ENCODE peak calls at places on chromosomes 5 and 9, in four cellular contexts. Y is NCI-H526 treated with DMSO at 0.1 percent for 48 hours, B is anterior cingulate cortex, R is lower leg skin. F is an unnamed sample.

GRCh38 chr9:105238302-105238701 is 6.1 kb upstream of the SLC44A1 start:
- DNase-seq in R (no peak), B (no peak), Y (no peak), F (no peak)

GRCh38 chr5:107743357-107744000 is 72.7 kb upstream of the EFNA5 start:
- DNase-seq in B (no peak), Y (no peak), R (no peak), F (no peak)

GRCh38 chr9:137070201-137070905 is at the start of gene SAPCD2:
- DNase-seq in R (peak; percentile 85), Y (peak; percentile 80), B (peak; percentile 85), F (peak; percentile 86)

GRCh38 chr5:134438268-134438622 is 26.6 kb upstream of the CDKN2AIPNL start:
- DNase-seq in Y (no peak), B (peak; percentile 14), R (no peak), F (no peak)

GRCh38 chr9:130537346-130538050 is 41.9 kb upstream of the FUBP3 start:
- DNase-seq in R (no peak), Y (no peak), B (no peak), F (no peak)

GRCh38 chr5:166488560-166488959 is 1802.9 kb upstream of the WWC1 start:
- DNase-seq in B (no peak), R (no peak), Y (no peak), F (no peak)

GRCh38 chr5:134917070-134917831 is 12.3 kb downstream of the PCBD2 start:
- DNase-seq in Y (no peak), R (no peak), B (no peak), F (no peak)

GRCh38 chr5:73189816-73190451 is 16.9 kb downstream of the TMEM174 start:
- DNase-seq in R (no peak), Y (no peak), B (no peak), F (no peak)

GRCh38 chr9:72497476-72498065 is 23.8 kb upstream of the TMC1 start:
- DNase-seq in B (no peak), R (no peak), Y (no peak), F (no peak)